ENCODE peak calls at places on chromosomes 2 and 18, in five cellular contexts. C is H1, F is HCT116, I is GM12878, E is HepG2. Y is an unnamed sample.

GRCh38 chr18:57915241-57915640 is 112.1 kb upstream of the ATP8B1 start:
- DNase-seq in C (no peak), F (no peak), I (no peak), E (no peak), Y (no peak)

GRCh38 chr2:188811522-188811921 is 162.7 kb upstream of the COL3A1 start:
- DNase-seq in C (no peak), F (no peak), I (no peak), E (no peak), Y (no peak)

GRCh38 chr2:26298638-26299393 is 47.1 kb upstream of the SELENOI start:
- DNase-seq in C (no peak), F (no peak), I (peak), E (peak), Y (no peak)

GRCh38 chr2:160339726-160340125 is 139.7 kb upstream of the ITGB6 start:
- DNase-seq in C (no peak), F (no peak), I (no peak), E (no peak), Y (no peak)

GRCh38 chr2:121076885-121077549 is 208.0 kb downstream of the TFCP2L1 start:
- DNase-seq in C (no peak), F (peak), I (no peak), E (peak), Y (peak)

GRCh38 chr18:79680100-79680879 is 687 bp downstream of the CTDP1 start:
- DNase-seq in C (no peak), F (no peak), I (no peak), E (peak), Y (peak)

GRCh38 chr2:237229905-237230304 is 144.2 kb downstream of the COPS8 start:
- DNase-seq in C (no peak), F (no peak), I (no peak), E (no peak), Y (no peak)

GRCh38 chr2:106232633-106233032 is 38.5 kb upstream of the UXS1 start:
- DNase-seq in C (no peak), F (no peak), I (no peak), E (no peak), Y (no peak)

GRCh38 chr2:8118940-8119781 is 562.7 kb upstream of the ID2 start:
- DNase-seq in C (no peak), F (no peak), I (no peak), E (no peak), Y (no peak)

GRCh38 chr2:237876518-237876917 is 17.1 kb downstream of the RAMP1 start:
- DNase-seq in C (no peak), F (no peak), I (no peak), E (no peak), Y (no peak)

GRCh38 chr2:128319773-128320608 is 1.3 kb upstream of the HS6ST1 start:
- DNase-seq in C (no peak), F (no peak), I (no peak), E (no peak), Y (peak)

GRCh38 chr2:3644891-3645605 is 13.0 kb upstream of the ALLC start:
- DNase-seq in C (no peak), F (no peak), I (no peak), E (no peak), Y (no peak)

GRCh38 chr2:218010838-218011616 is 8.2 kb upstream of the TNS1 start:
- DNase-seq in C (no peak), F (no peak), I (no peak), E (no peak), Y (no peak)
- TF ChIP-seq EZH2 in C (peak), F (no peak), I (no peak), E (peak), Y (no peak)

DNA sequence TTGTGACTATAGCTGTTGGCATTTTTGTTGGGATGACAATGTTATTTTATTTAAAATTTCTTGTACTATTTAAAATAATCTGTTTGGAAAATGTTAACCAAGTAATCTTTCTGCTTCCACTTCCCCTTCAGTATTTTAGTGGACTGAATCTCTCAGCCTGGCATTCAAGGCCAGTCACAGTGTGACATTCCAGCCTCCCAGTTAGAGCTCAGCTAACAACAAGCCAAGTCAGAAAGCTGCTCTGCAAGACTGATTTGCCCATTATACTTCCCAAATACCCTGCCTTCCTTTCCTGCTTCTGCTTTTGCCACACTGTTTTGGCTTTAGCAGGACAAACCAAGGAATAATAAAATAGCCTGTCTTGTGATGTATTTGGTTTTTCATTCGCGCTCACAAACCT is 52.6 kb downstream of the BABAM2 start:
- DNase-seq in C (no peak), F (no peak), I (no peak), E (no peak), Y (no peak)
- TF ChIP-seq RAD21 in C (no peak), F (no peak), I (no peak), E (no peak), Y (no peak)

GRCh38 chr2:86808315-86809161 is 17.8 kb upstream of the CD8A start:
- DNase-seq in C (peak), F (peak), I (peak), E (peak), Y (peak)
- TF ChIP-seq EZH2 in C (no peak), F (no peak), I (peak), E (no peak), Y (no peak)

DNA sequence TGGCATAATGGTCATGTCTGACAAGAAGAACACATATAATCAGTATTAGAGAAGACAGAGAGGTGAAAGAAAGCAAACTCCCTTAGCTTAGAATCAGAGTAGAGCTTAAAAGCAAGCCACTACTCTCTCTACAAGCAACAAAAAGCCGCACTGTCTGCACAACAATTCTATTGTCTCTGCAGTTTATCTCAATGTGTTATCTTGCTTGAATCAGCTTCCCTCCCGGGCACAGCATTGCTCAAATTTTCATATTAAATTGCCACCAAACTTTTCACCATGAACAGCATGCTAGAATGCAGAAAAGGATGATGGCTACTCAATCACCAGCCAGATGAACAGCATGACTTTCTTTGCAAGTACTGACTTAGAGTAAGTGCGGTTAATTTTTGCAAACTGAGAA is 356.0 kb upstream of the KYNU start:
- DNase-seq in C (no peak), F (no peak), I (no peak), E (no peak), Y (no peak)
- TF ChIP-seq RAD21 in C (no peak), F (no peak), I (no peak), E (no peak), Y (no peak)